ENCODE peak calls at places on chromosomes 2 and 18, in five cellular contexts. X is psoas muscle, B is WERI-Rb-1, F is colonic mucosa, D is cardiac muscle cell. J is an unnamed sample.

GRCh38 chr18:6959110-6959509 is 158.5 kb downstream of the LAMA1 start:
- DNase-seq in X (no peak), B (no peak), F (no peak), D (no peak), J (peak; percentile 5)

GRCh38 chr2:237671466-237672173 is 44.2 kb downstream of the LRRFIP1 start:
- DNase-seq in X (no peak), B (no peak), F (no peak), D (no peak), J (no peak)

GRCh38 chr2:128420776-128421175 is 102.1 kb upstream of the HS6ST1 start:
- DNase-seq in X (peak; percentile 7), B (no peak), F (peak; percentile 13), D (no peak), J (no peak)

GRCh38 chr2:216519154-216519762 is 20.6 kb downstream of the RPL37A start:
- DNase-seq in X (no peak), B (peak; percentile 69), F (peak; percentile 80), D (peak; percentile 87), J (no peak)

GRCh38 chr2:70124983-70125480 is 37.8 kb downstream of the PCBP1 start:
- DNase-seq in X (peak; percentile 85), B (peak; percentile 74), F (peak; percentile 69), D (peak; percentile 40), J (no peak)

GRCh38 chr2:78263571-78263970 is 741.4 kb upstream of the LRRTM4 start:
- DNase-seq in X (no peak), B (no peak), F (no peak), D (no peak), J (no peak)

GRCh38 chr2:14722919-14723559 is 90.5 kb downstream of the LRATD1 start:
- DNase-seq in X (no peak), B (no peak), F (no peak), D (no peak), J (no peak)

GRCh38 chr2:57882895-57883515 is 163.6 kb upstream of the VRK2 start:
- DNase-seq in X (no peak), B (no peak), F (no peak), D (no peak), J (no peak)

GRCh38 chr2:68993660-68994059 is 19.2 kb downstream of the GKN1 start:
- DNase-seq in X (no peak), B (no peak), F (no peak), D (no peak), J (no peak)

GRCh38 chr2:58138631-58139030 is 92.0 kb downstream of the VRK2 start:
- DNase-seq in X (no peak), B (no peak), F (no peak), D (no peak), J (no peak)

GRCh38 chr18:11946756-11947155 is 34.6 kb upstream of the IMPA2 start:
- DNase-seq in X (peak; percentile 64), B (no peak), F (no peak), D (no peak), J (no peak)

GRCh38 chr2:229096667-229097066 is 174.4 kb downstream of the PID1 start:
- DNase-seq in X (no peak), B (no peak), F (no peak), D (no peak), J (no peak)

GRCh38 chr2:30412392-30413321 is 34.4 kb upstream of the LCLAT1 start:
- DNase-seq in X (no peak), B (peak; percentile 20), F (peak; percentile 46), D (peak; percentile 78), J (no peak)

GRCh38 chr18:32893915-32894314 is 121.1 kb upstream of the KLHL14 start:
- DNase-seq in X (no peak), B (no peak), F (no peak), D (no peak), J (no peak)
- TF ChIP-seq CTCF in X (no peak), B (peak; percentile 51), F (no peak), D (no peak), J (peak; percentile 19)

GRCh38 chr2:170819941-170820646 is 3.4 kb downstream of the GAD1 start:
- DNase-seq in X (no peak), B (no peak), F (no peak), D (no peak), J (no peak)
- H3K4me3 ChIP-seq in X (peak overlapping the region; percentile 30), B (no peak overlapping the region), F (no peak overlapping the region), D (no peak overlapping the region), J (no peak overlapping the region)

GRCh38 chr2:64396001-64396400 is 58.0 kb upstream of the LGALSL start:
- DNase-seq in X (no peak), B (no peak), F (no peak), D (no peak), J (no peak)

GRCh38 chr2:64394174-64394573 is 59.8 kb upstream of the LGALSL start:
- DNase-seq in X (no peak), B (no peak), F (peak; percentile 7), D (no peak), J (no peak)

GRCh38 chr2:64398730-64399129 is 55.2 kb upstream of the LGALSL start:
- DNase-seq in X (no peak), B (no peak), F (no peak), D (no peak), J (no peak)

GRCh38 chr2:64393611-64394010 is 60.4 kb upstream of the LGALSL start:
- DNase-seq in X (no peak), B (no peak), F (peak; percentile 7), D (no peak), J (no peak)

GRCh38 chr2:64396551-64396950 is 57.4 kb upstream of the LGALSL start:
- DNase-seq in X (no peak), B (peak; percentile 62), F (no peak), D (no peak), J (no peak)
- H3K27me3 ChIP-seq in X (no peaks in the 10 kb centered on the region), B (no peaks in the 10 kb centered on the region), F (no peaks in the 10 kb centered on the region), D (peaks cover 60% of the 10 kb centered on the region), J (no peaks in the 10 kb centered on the region)

GRCh38 chr2:169827272-169828140 is at the start of gene UBR3:
- DNase-seq in X (peak; percentile 97), B (peak; percentile 93), F (peak; percentile 95), D (peak; percentile 95), J (peak; percentile 54)
- TF ChIP-seq CTCF in X (peak; percentile 9), B (peak; percentile 1), F (no peak), D (no peak), J (no peak)

GRCh38 chr18:23433360-23433759 is 19.7 kb upstream of the RIOK3 start:
- DNase-seq in X (no peak), B (no peak), F (peak; percentile 75), D (no peak), J (no peak)

GRCh38 chr18:23437357-23438045 is 15.6 kb upstream of the RIOK3 start:
- DNase-seq in X (peak; percentile 91), B (peak; percentile 78), F (peak; percentile 89), D (peak; percentile 85), J (no peak)

GRCh38 chr18:23438046-23438377 is 15.1 kb upstream of the RIOK3 start:
- DNase-seq in X (no peak), B (no peak), F (no peak), D (no peak), J (no peak)

GRCh38 chr18:23442958-23443357 is 10.1 kb upstream of the RIOK3 start:
- DNase-seq in X (no peak), B (no peak), F (no peak), D (no peak), J (no peak)

DNA sequence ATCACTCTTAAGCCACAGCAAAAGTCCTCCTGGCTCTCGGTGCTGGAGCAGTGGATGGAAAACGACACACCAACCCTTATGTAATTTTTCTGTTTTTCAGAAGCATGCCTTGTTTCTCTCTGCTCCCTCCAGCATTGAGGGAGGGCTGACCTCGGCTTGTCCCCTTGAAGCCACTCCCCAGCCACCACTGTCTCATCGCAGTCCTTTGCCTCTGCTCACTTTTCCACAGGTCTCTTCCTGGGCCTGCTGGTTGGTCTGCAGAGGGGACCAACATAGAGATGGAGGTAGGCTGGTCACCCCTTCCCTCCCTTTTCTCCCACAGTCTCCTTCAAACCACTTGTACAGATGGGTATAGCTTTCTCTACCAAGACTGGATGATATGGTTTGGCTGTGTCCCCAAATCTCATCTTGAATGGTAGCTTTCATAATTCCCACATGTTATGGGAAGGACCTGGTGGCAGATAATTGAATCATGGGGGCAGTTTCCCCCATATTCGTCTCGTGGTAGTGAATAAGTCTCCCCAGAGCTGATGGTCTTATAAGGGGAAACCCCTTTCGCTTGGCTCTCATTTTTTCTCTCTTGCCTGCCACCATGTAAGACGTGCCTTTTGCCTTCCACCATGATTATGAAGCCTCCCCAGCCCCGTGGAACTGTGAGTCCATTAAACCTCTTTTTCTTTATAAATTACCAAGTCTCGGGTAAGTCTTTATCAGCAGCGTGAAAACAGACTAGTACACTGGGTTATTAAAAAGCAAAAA is 14.3 kb upstream of the RIOK3 start:
- DNase-seq in X (no peak), B (peak; percentile 16), F (no peak), D (no peak), J (no peak)
- H3K4me3 ChIP-seq in X (peak overlapping the region; percentile 93), B (peak overlapping the region; percentile 60), F (no peak overlapping the region), D (no peak overlapping the region), J (no peak overlapping the region)

DNA sequence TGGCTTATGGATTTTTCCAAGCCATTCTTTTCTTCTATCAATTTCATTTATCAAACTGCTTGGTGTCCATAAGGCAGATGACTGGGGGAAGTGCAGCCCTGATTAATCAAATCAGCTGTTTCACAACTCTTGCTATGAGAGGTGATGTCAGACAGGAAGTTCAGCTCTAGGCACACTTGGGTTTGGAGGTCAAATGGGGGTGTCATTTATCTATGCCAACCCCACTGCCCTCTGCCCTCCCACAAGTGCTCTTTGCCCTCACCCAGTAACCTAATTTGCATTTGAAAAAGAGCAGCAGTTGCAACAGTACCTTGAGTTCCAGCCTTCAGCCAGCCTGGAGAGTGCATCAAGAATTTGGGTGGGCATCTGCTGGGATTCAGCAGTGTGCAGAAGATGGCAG is 431.3 kb upstream of the SPRED2 start:
- DNase-seq in X (no peak), B (no peak), F (no peak), D (no peak), J (no peak)
- H3K27me3 ChIP-seq in X (no peaks in the 10 kb centered on the region), B (peaks cover 90% of the 10 kb centered on the region), F (no peaks in the 10 kb centered on the region), D (no peaks in the 10 kb centered on the region), J (no peaks in the 10 kb centered on the region)

GRCh38 chr2:60581461-60582282 is 28.2 kb upstream of the BCL11A start:
- DNase-seq in X (peak; percentile 77), B (peak; percentile 81), F (peak; percentile 59), D (peak; percentile 80), J (no peak)
- TF ChIP-seq CTCF in X (peak; percentile 87), B (peak; percentile 99), F (peak; percentile 87), D (peak; percentile 86), J (peak; percentile 73)

J was measured in kidney epithelial cell.